ENCODE peak calls at places on chromosomes 5 and 9, in ten cellular contexts. M is GM10248; P is CD8-positive, alpha-beta T cell; J is HFFc6; X is AG04450; A is cardiac fibroblast; Y is colonic mucosa; C is neural crest cell; K is left lung; E is HCT116. S is an unnamed sample.

GRCh38 chr9:90107021-90107771 is 502.4 kb downstream of the GADD45G start:
- DNase-seq in Y (peak; percentile 41), J (no peak), X (no peak), E (no peak), K (no peak), M (no peak), A (no peak), P (no peak), C (no peak), S (no peak)

GRCh38 chr5:58315794-58316193 is 144.1 kb downstream of the PLK2 start:
- DNase-seq in J (no peak), Y (no peak), A (no peak), X (no peak), C (no peak), P (no peak), M (no peak), K (no peak), E (no peak), S (no peak)

GRCh38 chr5:143466632-143467031 is 63.1 kb upstream of the NR3C1 start:
- DNase-seq in Y (no peak), C (no peak), E (no peak), A (no peak), K (no peak), P (no peak), X (no peak), J (no peak), M (no peak), S (no peak)

GRCh38 chr9:99851028-99851822 is 29.5 kb downstream of the NR4A3 start:
- DNase-seq in Y (no peak), J (no peak), P (peak; percentile 48), K (no peak), C (no peak), A (no peak), X (no peak), M (peak; percentile 42), E (no peak), S (no peak)

GRCh38 chr9:115691097-115691496 is 462.5 kb upstream of the PAPPA start:
- DNase-seq in M (no peak), C (no peak), K (no peak), Y (no peak), X (peak; percentile 93), A (peak; percentile 94), J (peak; percentile 98), E (no peak), P (no peak), S (no peak)

GRCh38 chr9:81479573-81479972 is 209.8 kb downstream of the TLE1 start:
- DNase-seq in X (no peak), J (no peak), M (no peak), P (no peak), C (no peak), Y (no peak), A (no peak), K (no peak), E (no peak), S (no peak)

GRCh38 chr9:4290427-4290837 is 9.4 kb downstream of the GLIS3 start:
- DNase-seq in J (no peak), M (no peak), A (no peak), E (no peak), C (no peak), P (no peak), Y (no peak), X (no peak), K (no peak), S (no peak)

GRCh38 chr5:65902104-65902503 is 24.3 kb upstream of the ERBIN start:
- DNase-seq in P (no peak), Y (no peak), J (no peak), M (no peak), C (no peak), K (no peak), E (no peak), X (no peak), A (no peak), S (no peak)

GRCh38 chr9:83675466-83675865 is 32.3 kb downstream of the UBQLN1 start:
- DNase-seq in E (no peak), J (no peak), A (no peak), P (no peak), M (no peak), C (no peak), K (no peak), X (no peak), Y (no peak), S (no peak)

GRCh38 chr5:142304013-142304701 is 20.7 kb downstream of the SPRY4 start:
- DNase-seq in P (no peak), Y (peak; percentile 77), J (no peak), K (no peak), C (no peak), E (no peak), X (no peak), A (no peak), M (no peak), S (no peak)

GRCh38 chr5:38463634-38464521 is 92.6 kb downstream of the LIFR start:
- DNase-seq in P (no peak), Y (no peak), E (peak; percentile 84), M (no peak), K (no peak), X (peak; percentile 59), A (peak; percentile 88), J (peak; percentile 95), C (no peak), S (no peak)

GRCh38 chr5:109964136-109964535 is 274.4 kb downstream of the MAN2A1 start:
- DNase-seq in E (no peak), P (no peak), M (no peak), Y (no peak), K (no peak), C (no peak), J (no peak), A (no peak), X (no peak), S (no peak)

DNA sequence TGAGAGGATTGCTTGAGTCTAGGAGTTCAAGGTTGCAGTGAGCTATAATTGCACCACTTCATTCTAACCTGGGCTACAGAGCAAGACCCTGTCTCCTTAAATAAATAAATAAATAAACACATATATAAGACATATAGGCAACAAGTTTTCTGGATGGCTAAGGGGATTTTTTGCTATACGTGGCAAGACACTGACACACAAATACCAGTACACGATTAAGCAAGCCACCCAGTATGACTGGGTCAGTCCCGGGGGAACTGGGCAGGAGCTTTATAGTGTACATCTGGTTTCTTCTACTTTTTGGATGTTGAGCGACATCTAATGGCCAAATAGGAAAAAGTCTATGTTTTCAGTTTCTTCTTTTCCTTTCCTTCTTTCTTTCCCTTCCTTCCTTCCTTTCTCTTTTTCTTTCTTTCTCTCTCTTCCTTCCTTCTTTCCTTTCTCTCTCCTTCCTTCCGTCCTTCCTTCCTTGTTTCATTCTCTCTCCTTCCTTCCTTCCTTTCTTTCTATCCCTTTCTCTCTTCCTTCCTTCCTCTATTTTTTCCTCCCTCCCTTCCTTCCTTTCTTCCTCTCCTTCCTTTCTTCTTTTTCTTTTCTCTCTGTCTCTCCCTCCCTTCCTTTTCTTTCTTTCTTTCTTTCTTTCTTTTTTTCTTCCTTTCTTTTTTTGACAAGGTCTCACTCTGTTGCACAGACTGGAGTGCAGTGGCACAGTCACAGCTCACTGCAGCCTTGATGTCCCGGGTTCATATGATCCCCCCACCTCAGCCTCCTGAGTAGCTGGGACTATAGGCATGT is 47.0 kb upstream of the PLIN2 start:
- DNase-seq in E (peak; percentile 34), X (peak; percentile 65), Y (peak; percentile 41), P (peak; percentile 28), M (peak; percentile 77), C (peak; percentile 16), K (no peak), A (peak; percentile 96), J (peak; percentile 90), S (peak; percentile 40)
- TF ChIP-seq CTCF in E (peak; percentile 62), X (peak; percentile 68), Y (peak; percentile 23), P (peak; percentile 80), M (peak; percentile 47), C (peak; percentile 78), K (peak; percentile 58), A (peak; percentile 55), J (peak; percentile 86), S (no peak)

DNA sequence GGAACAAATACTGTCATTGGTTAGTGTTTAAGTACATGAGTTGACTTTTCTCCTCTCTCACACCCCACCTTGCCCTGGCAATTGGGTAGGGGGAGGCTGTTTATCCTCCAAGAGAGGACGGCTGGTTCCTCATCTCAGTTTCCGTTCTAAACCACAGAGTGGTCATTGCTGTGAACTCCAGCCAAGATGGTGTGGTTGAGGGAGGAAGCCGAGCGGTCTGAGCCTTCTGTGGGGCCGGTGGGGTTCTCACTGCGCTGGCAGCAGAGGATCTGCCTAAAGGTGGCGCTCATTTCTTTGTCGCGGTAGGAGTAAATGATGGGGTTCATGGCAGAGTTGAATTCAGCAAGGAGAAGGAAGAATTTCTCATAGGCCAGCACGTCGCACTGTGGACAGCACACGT is 163.0 kb downstream of the LPAR1 start:
- DNase-seq in J (no peak), M (peak; percentile 27), K (peak; percentile 71), X (no peak), P (no peak), C (no peak), E (no peak), A (no peak), Y (peak; percentile 26), S (no peak)
- TF ChIP-seq CTCF in J (no peak), M (peak; percentile 28), K (no peak), X (no peak), P (no peak), C (no peak), E (no peak), A (no peak), Y (no peak), S (no peak)

GRCh38 chr5:95317085-95317484 is 32.2 kb upstream of the MCTP1 start:
- DNase-seq in P (no peak), Y (no peak), J (no peak), K (no peak), A (no peak), E (no peak), M (no peak), C (no peak), X (no peak), S (no peak)
- TF ChIP-seq CTCF in P (no peak), Y (no peak), J (no peak), K (no peak), A (peak; percentile 16), E (no peak), M (no peak), C (peak; percentile 38), X (no peak), S (no peak)

GRCh38 chr9:75490326-75490725 is 400.1 kb upstream of the PCSK5 start:
- DNase-seq in A (no peak), E (no peak), M (no peak), X (no peak), J (no peak), Y (no peak), P (no peak), K (no peak), C (no peak), S (no peak)

GRCh38 chr9:75488714-75489100 is 400.4 kb downstream of the OSTF1 start:
- DNase-seq in J (no peak), X (no peak), E (no peak), C (no peak), K (no peak), P (no peak), M (no peak), Y (no peak), A (no peak), S (no peak)

GRCh38 chr9:75491533-75491932 is 398.9 kb upstream of the PCSK5 start:
- DNase-seq in C (no peak), P (no peak), Y (no peak), J (no peak), A (no peak), E (no peak), M (no peak), X (no peak), K (no peak), S (no peak)

GRCh38 chr9:75483636-75484035 is 395.3 kb downstream of the OSTF1 start:
- DNase-seq in Y (no peak), J (no peak), C (no peak), A (no peak), E (no peak), P (no peak), M (no peak), K (no peak), X (no peak), S (no peak)

GRCh38 chr9:75488082-75488713 is 399.9 kb downstream of the OSTF1 start:
- DNase-seq in X (no peak), P (no peak), J (no peak), A (no peak), K (no peak), C (no peak), Y (no peak), E (no peak), M (no peak), S (no peak)
- TF ChIP-seq CTCF in X (no peak), P (no peak), J (no peak), A (no peak), K (no peak), C (no peak), Y (no peak), E (no peak), M (no peak), S (no peak)